ENCODE peak calls at places on chromosome 10, in four cellular contexts. D is tibial artery, Y is astrocyte of the cerebellum, M is astrocyte of the spinal cord. Q is an unnamed sample.

GRCh38 chr10:70758757-70759514 is 26.2 kb downstream of the TBATA start:
- DNase-seq in Y (peak; percentile 70), M (peak; percentile 74), D (peak; percentile 51), Q (peak; percentile 31)

GRCh38 chr10:25382029-25382810 is 207.4 kb downstream of the GPR158 start:
- DNase-seq in M (peak; percentile 1), D (no peak), Y (no peak), Q (no peak)

GRCh38 chr10:92590623-92591549 is 2.0 kb upstream of the KIF11 start:
- DNase-seq in D (peak; percentile 56), M (peak; percentile 72), Y (no peak), Q (no peak)

GRCh38 chr10:112343056-112343806 is 30.7 kb upstream of the ACSL5 start:
- DNase-seq in Y (no peak), M (no peak), D (no peak), Q (no peak)

GRCh38 chr10:74150151-74151056 is at the start of gene AP3M1:
- DNase-seq in Y (no peak), D (peak; percentile 82), M (no peak), Q (no peak)

GRCh38 chr10:93208717-93209464 is 135.2 kb downstream of the CYP26A1 start:
- DNase-seq in Y (no peak), M (peak; percentile 9), D (no peak), Q (peak; percentile 6)

GRCh38 chr10:122461729-122462532 is 578 bp downstream of the HTRA1 start:
- DNase-seq in Y (no peak), M (no peak), D (no peak), Q (no peak)

GRCh38 chr10:13351340-13351915 is 3.3 kb upstream of the SEPHS1 start:
- DNase-seq in D (no peak), Y (no peak), M (no peak), Q (no peak)

GRCh38 chr10:43043773-43044394 is 33.0 kb upstream of the RET start:
- DNase-seq in M (no peak), Y (no peak), D (no peak), Q (no peak)

GRCh38 chr10:26441491-26442214 is 3.5 kb downstream of the APBB1IP start:
- DNase-seq in M (peak; percentile 50), Y (no peak), D (no peak), Q (peak; percentile 75)

GRCh38 chr10:47424231-47424630 is 40.1 kb upstream of the ZNF488 start:
- DNase-seq in M (no peak), Y (no peak), D (no peak), Q (no peak)

GRCh38 chr10:5565205-5565545 is 40.4 kb downstream of the CALML3 start:
- DNase-seq in Y (no peak), M (no peak), D (no peak), Q (no peak)

GRCh38 chr10:7438196-7438986 is 27.6 kb upstream of the SFMBT2 start:
- DNase-seq in D (no peak), Y (no peak), M (no peak), Q (no peak)

GRCh38 chr10:110643670-110644597 is at the start of gene RBM20:
- DNase-seq in D (no peak), Y (no peak), M (peak; percentile 21), Q (no peak)

GRCh38 chr10:12350167-12350872 is 973 bp downstream of the CAMK1D start:
- DNase-seq in Y (peak; percentile 28), M (peak; percentile 49), D (peak; percentile 53), Q (no peak)

GRCh38 chr10:74743401-74743800 is 83.0 kb upstream of the KAT6B start:
- DNase-seq in M (no peak), Y (no peak), D (no peak), Q (no peak)

GRCh38 chr10:127159648-127160245 is 36.6 kb downstream of the INSYN2A start:
- DNase-seq in M (no peak), Y (no peak), D (no peak), Q (no peak)

GRCh38 chr10:88019753-88020152 is 156.3 kb downstream of the PTEN start:
- DNase-seq in D (no peak), Y (no peak), M (no peak), Q (no peak)

GRCh38 chr10:71957546-71958275 is 6.5 kb upstream of the CHST3 start:
- DNase-seq in M (no peak), D (no peak), Y (no peak), Q (no peak)

GRCh38 chr10:4527281-4527960 is 298.6 kb upstream of the AKR1E2 start:
- DNase-seq in Y (peak; percentile 34), M (peak; percentile 58), D (no peak), Q (no peak)

GRCh38 chr10:96509017-96509641 is 4.6 kb downstream of the TLL2 start:
- DNase-seq in D (no peak), M (peak; percentile 96), Y (peak; percentile 97), Q (peak; percentile 97)

GRCh38 chr10:121669010-121669366 is 70.7 kb upstream of the FGFR2 start:
- DNase-seq in M (no peak), D (no peak), Y (no peak), Q (no peak)

GRCh38 chr10:123556736-123557135 is 109.4 kb upstream of the GPR26 start:
- DNase-seq in D (no peak), Y (no peak), M (no peak), Q (no peak)

DNA sequence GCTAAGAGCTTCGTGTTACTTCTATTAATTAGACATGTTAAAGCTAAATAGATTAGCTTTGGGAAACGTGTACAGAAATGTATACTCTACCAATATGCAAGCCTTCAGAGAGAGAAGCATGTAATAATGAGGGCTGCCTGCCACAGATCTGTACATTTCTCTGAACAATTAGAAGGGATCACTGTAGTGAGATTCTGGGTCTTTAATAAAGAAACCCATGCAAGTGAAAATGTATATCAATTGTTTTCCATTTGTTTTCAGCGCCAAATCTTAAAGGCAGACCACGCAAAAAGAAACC is 149.1 kb downstream of the ARID5B start:
- DNase-seq in D (no peak), Y (no peak), M (no peak), Q (no peak)
- H3K4me3 ChIP-seq in D (peak overlapping the region; percentile 69), Y (peak overlapping the region; percentile 64), M (peak overlapping the region; percentile 78), Q (peak overlapping the region; percentile 84)

GRCh38 chr10:30493609-30494530 is 59.9 kb downstream of the MAP3K8 start:
- DNase-seq in D (peak; percentile 70), M (no peak), Y (no peak), Q (no peak)
- TF ChIP-seq CTCF in D (no peak), M (no peak), Y (no peak), Q (no peak)

DNA sequence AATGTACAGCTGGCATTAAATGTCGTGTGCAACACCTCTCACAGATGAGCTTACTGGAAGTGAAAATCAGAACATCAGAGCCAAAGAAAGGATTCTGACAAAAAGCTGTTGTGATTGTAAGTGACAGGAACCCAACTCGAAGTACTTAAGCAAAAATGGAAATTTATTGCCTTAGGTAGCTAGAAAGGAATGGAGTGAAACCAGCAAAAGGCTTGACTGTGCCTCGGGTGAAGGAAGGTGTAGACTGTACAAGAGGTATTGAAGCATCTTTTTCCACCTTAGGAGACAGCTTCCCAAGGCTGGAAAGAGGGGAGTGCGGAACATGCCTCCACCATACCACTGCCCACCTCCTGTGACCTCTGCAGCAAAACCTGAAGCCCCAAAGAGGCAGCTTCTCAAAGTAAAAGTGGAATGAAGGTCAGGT is 27.3 kb upstream of the ITGB1 start:
- DNase-seq in M (no peak), D (no peak), Y (no peak), Q (no peak)
- H3K4me3 ChIP-seq in M (no peak overlapping the region), D (no peak overlapping the region), Y (no peak overlapping the region), Q (no peak overlapping the region)

DNA sequence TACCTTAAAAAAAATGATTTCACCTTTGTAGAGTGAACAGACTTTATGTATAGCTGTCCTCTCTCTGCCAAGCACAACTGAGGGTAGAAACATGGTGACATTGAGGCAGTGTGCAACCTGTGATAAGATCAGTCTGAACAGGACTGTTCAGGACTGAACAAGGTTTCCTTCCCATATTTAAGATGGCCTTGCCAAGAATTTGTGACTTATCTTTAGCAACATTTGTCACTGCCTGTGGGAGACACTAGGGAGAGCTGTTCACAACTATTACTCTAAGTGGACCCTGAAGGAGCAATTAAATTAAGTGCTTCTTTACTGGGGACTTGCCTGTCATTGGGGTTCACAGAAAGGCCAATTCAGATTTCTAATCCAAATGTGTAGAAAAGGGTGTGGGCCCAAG is 6.7 kb downstream of the OR13A1 start:
- DNase-seq in M (no peak), D (no peak), Y (no peak), Q (no peak)
- TF ChIP-seq CTCF in M (no peak), D (no peak), Y (no peak), Q (peak; percentile 43)

DNA sequence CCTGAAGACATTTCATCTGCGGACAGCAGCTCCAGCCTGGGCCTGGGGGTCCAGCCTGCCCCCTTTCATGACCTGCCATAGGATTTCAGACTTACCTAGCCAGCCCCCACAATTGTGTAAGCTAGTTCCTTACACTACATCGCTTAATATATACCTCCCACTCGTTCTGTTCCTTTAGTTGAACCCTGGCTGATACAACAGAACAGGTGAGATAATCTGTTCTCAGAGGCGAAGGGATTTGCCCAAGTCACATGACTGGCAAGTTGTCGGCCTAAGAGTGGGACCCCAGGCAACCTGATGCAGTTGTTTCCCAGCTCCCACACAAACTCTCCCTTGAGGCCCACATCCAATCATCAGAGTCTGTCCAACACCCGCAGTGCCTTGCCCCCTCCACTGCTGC is 168.2 kb downstream of the SH3PXD2A start:
- DNase-seq in Y (no peak), M (no peak), D (no peak), Q (no peak)
- H3K4me3 ChIP-seq in Y (no peak overlapping the region), M (no peak overlapping the region), D (no peak overlapping the region), Q (no peak overlapping the region)

GRCh38 chr10:683448-684071 is 5.9 kb downstream of the DIP2C start:
- DNase-seq in Y (peak; percentile 70), M (peak; percentile 95), D (peak; percentile 45), Q (peak; percentile 74)
- TF ChIP-seq CTCF in Y (peak; percentile 40), M (peak; percentile 30), D (no peak), Q (peak; percentile 13)

GRCh38 chr10:60818134-60818770 is 40.0 kb downstream of the CDK1 start:
- DNase-seq in Y (peak; percentile 90), M (peak; percentile 83), D (no peak), Q (no peak)
- H3K4me3 ChIP-seq in Y (no peak overlapping the region), M (no peak overlapping the region), D (no peak overlapping the region), Q (no peak overlapping the region)

GRCh38 chr10:125216897-125217296 is 56.5 kb upstream of the CTBP2 start:
- DNase-seq in D (no peak), Y (no peak), M (no peak), Q (no peak)

GRCh38 chr10:125218967-125219366 is 58.6 kb upstream of the CTBP2 start:
- DNase-seq in D (no peak), Y (no peak), M (no peak), Q (no peak)

GRCh38 chr10:125216309-125216708 is 55.9 kb upstream of the CTBP2 start:
- DNase-seq in Y (no peak), D (no peak), M (no peak), Q (no peak)

GRCh38 chr10:125214283-125214570 is 53.9 kb upstream of the CTBP2 start:
- DNase-seq in D (no peak), Y (no peak), M (no peak), Q (no peak)

DNA sequence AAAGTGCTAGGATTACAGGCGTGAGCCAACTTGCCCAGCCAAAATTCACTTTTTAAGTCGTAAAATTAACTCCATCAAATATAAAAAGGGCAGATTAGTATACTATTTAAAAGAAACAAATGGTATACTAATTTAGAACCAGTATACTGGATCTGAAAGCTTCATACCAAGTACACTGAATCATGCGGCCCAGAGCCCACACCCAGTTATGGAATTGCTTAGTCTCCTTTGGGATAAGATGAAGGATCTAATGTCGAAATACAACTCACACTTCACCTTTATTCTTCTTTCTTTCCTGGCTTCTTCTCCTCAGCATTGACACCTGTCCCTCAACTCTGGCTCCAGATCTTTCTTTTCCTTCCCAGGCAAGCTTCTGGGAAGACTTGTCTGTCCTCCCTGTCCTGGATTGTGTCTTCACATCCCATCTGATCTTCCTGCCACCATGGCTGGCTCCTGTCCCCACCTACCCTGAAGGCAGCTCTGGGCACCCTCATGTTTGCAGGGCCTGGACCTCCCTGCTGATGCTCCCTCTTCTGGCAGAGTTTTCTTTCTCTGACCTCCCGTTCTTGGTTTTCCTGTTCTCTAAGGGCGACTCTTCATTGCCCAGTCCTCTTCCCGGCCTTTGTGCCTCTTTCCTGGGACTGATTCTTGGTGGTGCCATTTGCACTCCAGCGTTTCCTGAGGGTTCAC is 57.8 kb upstream of the CTBP2 start:
- DNase-seq in D (no peak), Y (no peak), M (no peak), Q (no peak)
- TF ChIP-seq CTCF in D (no peak), Y (no peak), M (peak; percentile 3), Q (peak; percentile 44)